ENCODE peak calls at places on chromosomes 6 and 20, in eight cellular contexts. P is RCC 7860; Z is ascending aorta; F is effector CD4-positive, alpha-beta T cell; J is SHP77; E is Panc1; D is colonic mucosa; M is activated naive CD8-positive, alpha-beta T cell treated with anti-CD3 and anti-CD28 coated beads, Interleukin-2, amount 10 ng/mL, durations not matched to agents 7 days and 5 days. Y is an unnamed sample.

GRCh38 chr20:49938173-49939163 is 2.3 kb downstream of the RNF114 start:
- DNase-seq in P (no peak), Z (peak; percentile 70), F (no peak), J (no peak), E (no peak), D (peak; percentile 60), M (no peak), Y (no peak)

GRCh38 chr6:138088307-138088744 is 18.9 kb downstream of the PERP start:
- DNase-seq in P (peak; percentile 46), Z (no peak), F (no peak), J (no peak), E (peak; percentile 86), D (peak; percentile 45), M (no peak), Y (peak; percentile 61)

GRCh38 chr6:130018830-130019795 is 732 bp downstream of the L3MBTL3 start:
- DNase-seq in P (no peak), Z (peak; percentile 64), F (peak; percentile 29), J (no peak), E (no peak), D (peak; percentile 55), M (peak; percentile 65), Y (no peak)

GRCh38 chr6:38015341-38015740 is 195.8 kb downstream of the ZFAND3 start:
- DNase-seq in P (no peak), Z (no peak), F (no peak), J (no peak), E (no peak), D (no peak), M (no peak), Y (no peak)

GRCh38 chr6:72946766-72947165 is 278.5 kb downstream of the KHDC1L start:
- DNase-seq in P (peak; percentile 73), Z (no peak), F (no peak), J (no peak), E (no peak), D (no peak), M (no peak), Y (no peak)

GRCh38 chr20:18093388-18093787 is 35.7 kb upstream of the OVOL2 start:
- DNase-seq in P (no peak), Z (no peak), F (no peak), J (no peak), E (no peak), D (no peak), M (no peak), Y (no peak)

GRCh38 chr6:143621876-143622605 is 55.7 kb upstream of the PHACTR2 start:
- DNase-seq in P (no peak), Z (no peak), F (no peak), J (no peak), E (no peak), D (no peak), M (no peak), Y (no peak)

GRCh38 chr6:157597461-157598312 is 216.7 kb downstream of the ZDHHC14 start:
- DNase-seq in P (no peak), Z (no peak), F (peak; percentile 16), J (peak; percentile 39), E (no peak), D (peak; percentile 58), M (peak; percentile 56), Y (no peak)

GRCh38 chr6:147222160-147222838 is 18.1 kb downstream of the STXBP5 start:
- DNase-seq in P (no peak), Z (no peak), F (no peak), J (peak; percentile 5), E (no peak), D (no peak), M (no peak), Y (no peak)

GRCh38 chr20:37846573-37846972 is 56.4 kb upstream of the VSTM2L start:
- DNase-seq in P (no peak), Z (no peak), F (no peak), J (no peak), E (no peak), D (no peak), M (no peak), Y (no peak)

GRCh38 chr6:72182337-72183246 is 296.2 kb downstream of the RIMS1 start:
- DNase-seq in P (no peak), Z (no peak), F (no peak), J (no peak), E (no peak), D (peak; percentile 40), M (peak; percentile 30), Y (peak; percentile 4)

GRCh38 chr6:73803562-73804221 is 107.7 kb downstream of the CD109 start:
- DNase-seq in P (peak; percentile 23), Z (no peak), F (no peak), J (peak; percentile 8), E (no peak), D (peak; percentile 20), M (no peak), Y (peak; percentile 18)

GRCh38 chr6:82988904-82989303 is 76.7 kb downstream of the UBE3D start:
- DNase-seq in P (no peak), Z (no peak), F (no peak), J (no peak), E (no peak), D (no peak), M (no peak), Y (no peak)

GRCh38 chr6:137878070-137878809 is 11.2 kb downstream of the TNFAIP3 start:
- DNase-seq in P (no peak), Z (no peak), F (no peak), J (no peak), E (no peak), D (no peak), M (no peak), Y (no peak)

GRCh38 chr6:72374864-72375263 is 247.0 kb upstream of the KCNQ5 start:
- DNase-seq in P (no peak), Z (no peak), F (no peak), J (peak; percentile 64), E (no peak), D (no peak), M (no peak), Y (no peak)

GRCh38 chr6:13615802-13616140 is 636 bp downstream of the NOL7 start:
- DNase-seq in P (peak; percentile 13), Z (peak; percentile 76), F (peak; percentile 37), J (no peak), E (no peak), D (peak; percentile 71), M (peak; percentile 65), Y (no peak)

GRCh38 chr6:90458353-90459224 is 128.3 kb downstream of the MAP3K7 start:
- DNase-seq in P (no peak), Z (no peak), F (peak; percentile 42), J (no peak), E (no peak), D (no peak), M (peak; percentile 68), Y (no peak)

GRCh38 chr6:53032853-53033252 is 32.4 kb upstream of the FBXO9 start:
- DNase-seq in P (no peak), Z (no peak), F (no peak), J (no peak), E (no peak), D (no peak), M (no peak), Y (no peak)

GRCh38 chr6:75546401-75546800 is 52.8 kb upstream of the FILIP1 start:
- DNase-seq in P (no peak), Z (no peak), F (no peak), J (no peak), E (no peak), D (no peak), M (no peak), Y (no peak)

GRCh38 chr6:134195164-134195906 is 122.6 kb downstream of the SGK1 start:
- DNase-seq in P (no peak), Z (no peak), F (no peak), J (no peak), E (no peak), D (no peak), M (no peak), Y (no peak)

GRCh38 chr20:47318596-47319516 is 37.6 kb downstream of the ZMYND8 start:
- DNase-seq in P (peak; percentile 71), Z (peak; percentile 91), F (no peak), J (no peak), E (no peak), D (peak; percentile 79), M (peak; percentile 43), Y (no peak)

GRCh38 chr20:1312308-1312707 is 16.6 kb downstream of the SDCBP2 start:
- DNase-seq in P (no peak), Z (no peak), F (no peak), J (no peak), E (no peak), D (no peak), M (no peak), Y (no peak)

GRCh38 chr6:24126586-24127192 is 674 bp downstream of the NRSN1 start:
- DNase-seq in P (no peak), Z (no peak), F (no peak), J (no peak), E (no peak), D (peak; percentile 47), M (no peak), Y (peak; percentile 9)

GRCh38 chr6:137025786-137026730 is 18.7 kb downstream of the IL20RA start:
- DNase-seq in P (no peak), Z (no peak), F (no peak), J (no peak), E (no peak), D (peak; percentile 49), M (no peak), Y (peak; percentile 51)

GRCh38 chr20:53444386-53444785 is 149.3 kb downstream of the ZNF217 start:
- DNase-seq in P (no peak), Z (no peak), F (no peak), J (no peak), E (no peak), D (no peak), M (no peak), Y (no peak)

GRCh38 chr6:140602431-140602836 is 1228.0 kb upstream of the CITED2 start:
- DNase-seq in P (no peak), Z (no peak), F (no peak), J (no peak), E (no peak), D (no peak), M (no peak), Y (no peak)

GRCh38 chr6:145744619-145745018 is 9.3 kb upstream of the EPM2A start:
- DNase-seq in P (no peak), Z (no peak), F (no peak), J (no peak), E (no peak), D (no peak), M (no peak), Y (no peak)

GRCh38 chr20:41179961-41180360 is 42.6 kb downstream of the PLCG1 start:
- DNase-seq in P (no peak), Z (peak; percentile 42), F (no peak), J (no peak), E (no peak), D (no peak), M (peak; percentile 28), Y (no peak)

GRCh38 chr6:107812370-107812769 is 11.7 kb downstream of the SCML4 start:
- DNase-seq in P (no peak), Z (no peak), F (no peak), J (no peak), E (no peak), D (no peak), M (no peak), Y (no peak)

GRCh38 chr6:125753218-125753936 is 3.9 kb downstream of the HEY2 start:
- DNase-seq in P (no peak), Z (no peak), F (no peak), J (no peak), E (no peak), D (no peak), M (no peak), Y (no peak)

GRCh38 chr6:15644904-15645303 is 17.9 kb downstream of the DTNBP1 start:
- DNase-seq in P (no peak), Z (no peak), F (no peak), J (no peak), E (no peak), D (no peak), M (no peak), Y (no peak)

GRCh38 chr20:46218656-46219055 is 89.6 kb downstream of the CDH22 start:
- DNase-seq in P (no peak), Z (no peak), F (no peak), J (no peak), E (no peak), D (no peak), M (no peak), Y (no peak)

GRCh38 chr20:4147319-4147718 is 132.0 kb upstream of the RNF24 start:
- DNase-seq in P (no peak), Z (no peak), F (no peak), J (no peak), E (no peak), D (no peak), M (no peak), Y (no peak)

GRCh38 chr6:72984981-72985665 is 240.2 kb downstream of the KHDC1L start:
- DNase-seq in P (no peak), Z (no peak), F (no peak), J (no peak), E (no peak), D (no peak), M (no peak), Y (no peak)